ENCODE peak calls at places on chromosomes 13 and 19, in six cellular contexts. One of them, this sample, is unnamed.

GRCh38 chr13:98697833-98698232 is 54.6 kb downstream of the SLC15A1 start:
- DNase-seq in GM23338: no peak
- DNase-seq in HCT116: no peak
- DNase-seq in K562: no peak
- DNase-seq in A549: no peak
- DNase-seq in SK-N-SH: no peak
- DNase-seq in this sample: no peak

GRCh38 chr13:72255908-72256307 is 388.9 kb upstream of the DACH1 start:
- DNase-seq in A549: no peak
- DNase-seq in HCT116: peak; percentile 13
- DNase-seq in GM23338: peak; percentile 82
- DNase-seq in K562: no peak
- DNase-seq in SK-N-SH: peak; percentile 19
- DNase-seq in this sample: peak; percentile 12

GRCh38 chr13:62084728-62085127 is 669.1 kb upstream of the PCDH20 start:
- DNase-seq in K562: no peak
- DNase-seq in A549: no peak
- DNase-seq in HCT116: no peak
- DNase-seq in GM23338: no peak
- DNase-seq in SK-N-SH: no peak
- DNase-seq in this sample: no peak

GRCh38 chr13:98313023-98313937 is 136.2 kb upstream of the RNF113B start:
- DNase-seq in GM23338: no peak
- DNase-seq in K562: no peak
- DNase-seq in SK-N-SH: no peak
- DNase-seq in HCT116: no peak
- DNase-seq in A549: no peak
- DNase-seq in this sample: no peak

GRCh38 chr19:43105496-43105895 is 23.0 kb upstream of the PSG2 start:
- DNase-seq in A549: no peak
- DNase-seq in HCT116: no peak
- DNase-seq in K562: no peak
- DNase-seq in SK-N-SH: no peak
- DNase-seq in GM23338: no peak
- DNase-seq in this sample: no peak

GRCh38 chr13:99809931-99810330 is 161.6 kb downstream of the ZIC5 start:
- DNase-seq in A549: no peak
- DNase-seq in GM23338: no peak
- DNase-seq in HCT116: no peak
- DNase-seq in SK-N-SH: no peak
- DNase-seq in K562: no peak
- DNase-seq in this sample: no peak

GRCh38 chr13:89695343-89696257 is 1651.9 kb upstream of the MIR17HG start:
- DNase-seq in K562: peak; percentile 0
- DNase-seq in GM23338: peak; percentile 73
- DNase-seq in HCT116: peak; percentile 22
- DNase-seq in A549: peak; percentile 0
- DNase-seq in SK-N-SH: peak; percentile 42
- DNase-seq in this sample: peak; percentile 23

GRCh38 chr13:49651775-49652690 is 23.7 kb downstream of the ARL11 start:
- DNase-seq in SK-N-SH: no peak
- DNase-seq in HCT116: no peak
- DNase-seq in GM23338: no peak
- DNase-seq in A549: no peak
- DNase-seq in K562: no peak
- DNase-seq in this sample: no peak

GRCh38 chr13:72565893-72566292 is 161.5 kb downstream of the MZT1 start:
- DNase-seq in A549: no peak
- DNase-seq in HCT116: peak; percentile 10
- DNase-seq in GM23338: peak; percentile 63
- DNase-seq in SK-N-SH: peak; percentile 11
- DNase-seq in K562: peak; percentile 0
- DNase-seq in this sample: peak; percentile 17

GRCh38 chr19:17775991-17776803 is 18.7 kb upstream of the B3GNT3 start:
- DNase-seq in SK-N-SH: no peak
- DNase-seq in HCT116: no peak
- DNase-seq in A549: no peak
- DNase-seq in GM23338: no peak
- DNase-seq in K562: no peak
- DNase-seq in this sample: no peak

GRCh38 chr19:12783849-12784393 is 7.4 kb upstream of the JUNB start:
- DNase-seq in HCT116: no peak
- DNase-seq in A549: no peak
- DNase-seq in SK-N-SH: no peak
- DNase-seq in K562: peak; percentile 68
- DNase-seq in GM23338: no peak
- DNase-seq in this sample: no peak

GRCh38 chr13:75566658-75567057 is 17.1 kb downstream of the UCHL3 start:
- DNase-seq in A549: peak; percentile 2
- DNase-seq in HCT116: no peak
- DNase-seq in K562: no peak
- DNase-seq in GM23338: peak; percentile 29
- DNase-seq in SK-N-SH: peak; percentile 15
- DNase-seq in this sample: no peak

GRCh38 chr19:16232568-16232967 is 34.9 kb downstream of the AP1M1 start:
- DNase-seq in K562: no peak
- DNase-seq in GM23338: peak; percentile 23
- DNase-seq in A549: no peak
- DNase-seq in SK-N-SH: peak; percentile 15
- DNase-seq in HCT116: no peak
- DNase-seq in this sample: no peak

GRCh38 chr19:33670398-33670797 is 48.6 kb downstream of the CHST8 start:
- DNase-seq in K562: no peak
- DNase-seq in HCT116: no peak
- DNase-seq in GM23338: no peak
- DNase-seq in SK-N-SH: no peak
- DNase-seq in A549: no peak
- DNase-seq in this sample: no peak

GRCh38 chr19:54160948-54161347 is 1.4 kb upstream of the LENG1 start:
- DNase-seq in K562: peak; percentile 22
- DNase-seq in A549: no peak
- DNase-seq in GM23338: peak; percentile 16
- DNase-seq in SK-N-SH: no peak
- DNase-seq in HCT116: no peak
- DNase-seq in this sample: no peak

GRCh38 chr19:33396701-33397535 is 23.4 kb downstream of the CEBPG start:
- DNase-seq in SK-N-SH: peak; percentile 27
- DNase-seq in GM23338: peak; percentile 60
- DNase-seq in K562: no peak
- DNase-seq in HCT116: no peak
- DNase-seq in A549: no peak
- DNase-seq in this sample: no peak

GRCh38 chr13:111115051-111115840 is at the start of gene ARHGEF7:
- DNase-seq in GM23338: peak; percentile 69
- DNase-seq in SK-N-SH: peak; percentile 86
- DNase-seq in HCT116: no peak
- DNase-seq in K562: no peak
- DNase-seq in A549: no peak
- DNase-seq in this sample: no peak

GRCh38 chr13:40438999-40439797 is 227.2 kb downstream of the FOXO1 start:
- DNase-seq in GM23338: no peak
- DNase-seq in SK-N-SH: no peak
- DNase-seq in HCT116: no peak
- DNase-seq in K562: no peak
- DNase-seq in A549: no peak
- DNase-seq in this sample: no peak

GRCh38 chr19:10861118-10861651 is 10.2 kb upstream of the CARM1 start:
- DNase-seq in GM23338: peak; percentile 83
- DNase-seq in A549: no peak
- DNase-seq in K562: peak; percentile 66
- DNase-seq in HCT116: peak; percentile 31
- DNase-seq in SK-N-SH: no peak
- DNase-seq in this sample: no peak

GRCh38 chr19:4354282-4354681 is 10.9 kb downstream of the MPND start:
- DNase-seq in K562: no peak
- DNase-seq in GM23338: no peak
- DNase-seq in SK-N-SH: no peak
- DNase-seq in HCT116: no peak
- DNase-seq in A549: no peak
- DNase-seq in this sample: no peak

GRCh38 chr13:75465236-75465635 is 16.7 kb downstream of the TBC1D4 start:
- DNase-seq in HCT116: no peak
- DNase-seq in SK-N-SH: no peak
- DNase-seq in A549: no peak
- DNase-seq in GM23338: no peak
- DNase-seq in K562: no peak
- DNase-seq in this sample: no peak

GRCh38 chr19:47573076-47574026 is at the start of gene ZNF541:
- DNase-seq in GM23338: peak; percentile 43
- DNase-seq in HCT116: no peak
- DNase-seq in A549: no peak
- DNase-seq in SK-N-SH: peak; percentile 88
- DNase-seq in K562: peak; percentile 30
- DNase-seq in this sample: peak; percentile 13

GRCh38 chr13:98254541-98254940 is 77.5 kb upstream of the RNF113B start:
- DNase-seq in A549: no peak
- DNase-seq in GM23338: no peak
- DNase-seq in HCT116: no peak
- DNase-seq in K562: no peak
- DNase-seq in SK-N-SH: peak; percentile 63
- DNase-seq in this sample: no peak

GRCh38 chr19:41902594-41902993 is 19.6 kb downstream of the ARHGEF1 start:
- DNase-seq in HCT116: no peak
- DNase-seq in K562: no peak
- DNase-seq in SK-N-SH: no peak
- DNase-seq in A549: no peak
- DNase-seq in GM23338: no peak
- DNase-seq in this sample: no peak
- TF ChIP-seq REST in HCT116: no peak
- TF ChIP-seq REST in K562: no peak
- TF ChIP-seq REST in SK-N-SH: no peak
- TF ChIP-seq REST in A549: no peak
- TF ChIP-seq REST in GM23338: no peak
- TF ChIP-seq REST in this sample: no peak

GRCh38 chr19:32039446-32039845 is 306.0 kb upstream of the ZNF507 start:
- DNase-seq in HCT116: no peak
- DNase-seq in GM23338: no peak
- DNase-seq in SK-N-SH: no peak
- DNase-seq in K562: no peak
- DNase-seq in A549: no peak
- DNase-seq in this sample: no peak

GRCh38 chr19:32040246-32040645 is 305.2 kb upstream of the ZNF507 start:
- DNase-seq in HCT116: no peak
- DNase-seq in SK-N-SH: no peak
- DNase-seq in GM23338: no peak
- DNase-seq in A549: no peak
- DNase-seq in K562: no peak
- DNase-seq in this sample: no peak

GRCh38 chr19:32037998-32038732 is 307.2 kb upstream of the ZNF507 start:
- DNase-seq in HCT116: no peak
- DNase-seq in GM23338: no peak
- DNase-seq in K562: no peak
- DNase-seq in A549: no peak
- DNase-seq in SK-N-SH: no peak
- DNase-seq in this sample: no peak

DNA sequence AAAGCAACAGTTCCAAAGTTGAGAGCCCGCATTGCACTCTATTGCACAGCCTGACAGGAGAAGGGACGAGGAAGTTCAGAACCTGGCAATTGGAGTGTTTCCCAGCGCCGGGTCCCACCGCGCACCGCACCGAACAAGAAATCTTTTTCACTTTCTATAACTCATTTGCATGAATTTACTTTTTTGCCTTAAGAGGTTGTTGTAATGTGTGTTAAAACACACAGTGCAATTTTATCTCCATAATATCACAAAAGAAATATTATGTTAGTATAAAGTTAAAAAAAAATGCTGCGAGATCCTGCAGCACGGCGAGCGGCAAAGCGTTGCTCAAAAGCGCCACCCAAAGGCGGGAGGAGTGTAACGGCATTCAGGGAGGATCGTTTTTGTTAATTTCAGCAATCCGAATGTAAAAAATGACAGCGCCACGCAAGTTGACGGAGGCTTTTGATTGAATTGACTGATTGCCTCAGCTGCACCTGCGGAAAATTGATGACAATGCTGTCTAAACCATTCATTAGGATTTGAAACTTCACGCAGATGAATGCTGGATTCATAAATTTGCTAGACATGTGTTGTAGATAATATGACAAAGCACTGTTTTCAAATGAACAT is 303.6 kb upstream of the ZNF507 start:
- DNase-seq in K562: peak; percentile 46
- DNase-seq in SK-N-SH: peak; percentile 72
- DNase-seq in GM23338: peak; percentile 74
- DNase-seq in A549: peak; percentile 29
- DNase-seq in HCT116: no peak
- DNase-seq in this sample: peak; percentile 43
- TF ChIP-seq REST in K562: no peak
- TF ChIP-seq REST in SK-N-SH: no peak
- TF ChIP-seq REST in GM23338: no peak
- TF ChIP-seq REST in A549: no peak
- TF ChIP-seq REST in HCT116: no peak
- TF ChIP-seq REST in this sample: no peak

DNA sequence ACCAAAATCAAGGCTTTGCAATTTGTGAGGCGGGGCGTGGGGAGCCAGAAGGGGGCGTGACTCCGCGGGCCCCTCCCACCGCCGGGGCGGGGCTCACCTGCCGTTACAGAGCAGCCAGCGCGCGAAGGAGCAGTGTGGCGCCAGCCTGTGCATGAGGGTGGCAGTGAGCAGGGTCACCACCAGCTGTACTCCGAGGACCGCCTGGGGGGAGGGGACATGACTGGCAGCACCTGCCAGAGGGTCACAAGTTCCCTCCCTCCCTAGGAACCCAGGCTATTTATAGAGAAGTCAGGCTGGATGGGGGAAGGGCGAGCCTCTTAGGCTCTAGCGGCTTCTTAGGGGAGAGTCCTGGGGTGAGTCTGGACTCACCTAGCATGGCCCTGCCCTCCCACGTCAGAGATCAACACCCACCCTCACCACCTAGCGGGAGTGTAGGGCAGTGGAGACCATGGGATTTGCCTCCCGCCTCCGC is 3.6 kb downstream of the TMEM161A start:
- DNase-seq in SK-N-SH: peak; percentile 32
- DNase-seq in A549: no peak
- DNase-seq in HCT116: no peak
- DNase-seq in GM23338: peak; percentile 93
- DNase-seq in K562: peak; percentile 90
- DNase-seq in this sample: peak; percentile 56
- TF ChIP-seq REST in SK-N-SH: no peak
- TF ChIP-seq REST in A549: no peak
- TF ChIP-seq REST in HCT116: no peak
- TF ChIP-seq REST in GM23338: no peak
- TF ChIP-seq REST in K562: no peak
- TF ChIP-seq REST in this sample: no peak

DNA sequence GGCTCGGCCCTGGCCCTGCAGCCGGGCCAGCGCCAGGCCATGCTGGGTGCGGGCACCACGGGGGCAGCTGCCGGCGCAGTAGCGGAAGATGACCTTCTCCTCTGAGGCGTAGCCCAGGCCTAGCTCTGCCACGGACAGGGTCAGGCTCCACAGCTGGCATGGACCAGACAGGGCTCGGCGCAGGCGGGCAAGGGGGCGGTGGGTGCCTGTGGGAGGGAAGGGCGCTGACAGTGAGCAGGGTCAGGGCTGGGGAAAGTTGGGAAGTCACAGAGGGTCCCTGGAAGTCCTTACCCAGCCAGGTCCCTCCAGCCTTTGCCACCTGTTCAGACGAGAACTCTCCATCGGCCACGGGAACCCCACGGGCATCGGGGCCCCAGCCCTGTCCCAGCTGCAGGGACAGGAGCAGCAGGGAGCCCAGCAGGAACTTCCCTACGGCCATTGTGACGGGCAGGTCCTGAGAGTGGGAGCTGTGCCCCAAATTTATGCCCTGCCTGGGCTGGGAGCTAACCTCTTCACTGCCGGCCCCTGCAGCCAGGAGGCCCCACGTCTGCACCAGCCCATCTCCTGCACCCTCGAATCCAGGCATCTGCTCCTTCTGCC is at the start of gene PSPN:
- DNase-seq in HCT116: no peak
- DNase-seq in SK-N-SH: no peak
- DNase-seq in GM23338: no peak
- DNase-seq in A549: no peak
- DNase-seq in K562: no peak
- DNase-seq in this sample: no peak
- TF ChIP-seq REST in HCT116: no peak
- TF ChIP-seq REST in SK-N-SH: no peak
- TF ChIP-seq REST in GM23338: no peak
- TF ChIP-seq REST in A549: no peak
- TF ChIP-seq REST in K562: no peak
- TF ChIP-seq REST in this sample: no peak

This sample was measured in HL-60.